ENCODE peak calls at places on chromosomes 13 and 19, in eight cellular contexts. D is epithelial cell of esophagus, E is IMR-90, A is retinal pigment epithelial cell, Z is lung, T is neural crest cell, H is endodermal cell, R is cardiac fibroblast. I is an unnamed sample.

GRCh38 chr13:87094646-87095045 is 576.5 kb upstream of the SLITRK5 start:
- DNase-seq in D (peak), E (no peak), A (no peak), Z (no peak), T (no peak), H (no peak), R (peak), I (no peak)

GRCh38 chr19:45768644-45769053 is 403 bp downstream of the SIX5 start:
- DNase-seq in D (peak), E (peak), A (no peak), Z (no peak), T (peak), H (peak), R (peak), I (peak)

GRCh38 chr19:17754634-17755532 is 3.6 kb downstream of the FCHO1 start:
- DNase-seq in D (peak), E (no peak), A (no peak), Z (no peak), T (no peak), H (no peak), R (no peak), I (no peak)

GRCh38 chr19:33194884-33195710 is 967 bp downstream of the LRP3 start:
- DNase-seq in D (no peak), E (peak), A (no peak), Z (no peak), T (no peak), H (peak), R (peak), I (peak)

GRCh38 chr19:39858541-39858940 is 12.4 kb upstream of the FBL start:
- DNase-seq in D (no peak), E (peak), A (no peak), Z (no peak), T (no peak), H (peak), R (no peak), I (peak)

GRCh38 chr19:1045247-1045603 is 5.3 kb downstream of the ABCA7 start:
- DNase-seq in D (peak), E (no peak), A (no peak), Z (no peak), T (no peak), H (peak), R (no peak), I (peak)

GRCh38 chr19:50147462-50148423 is 15.3 kb downstream of the IZUMO2 start:
- DNase-seq in D (peak), E (peak), A (peak), Z (peak), T (peak), H (peak), R (peak), I (peak)

GRCh38 chr13:73244486-73244885 is 185.7 kb downstream of the KLF5 start:
- DNase-seq in D (no peak), E (no peak), A (no peak), Z (no peak), T (no peak), H (no peak), R (no peak), I (no peak)

GRCh38 chr19:1357695-1358094 is 26.0 kb upstream of the NDUFS7 start:
- DNase-seq in D (no peak), E (no peak), A (no peak), Z (no peak), T (no peak), H (peak), R (no peak), I (no peak)

GRCh38 chr13:19153782-19154450 is 27.7 kb downstream of the TUBA3C start:
- DNase-seq in D (no peak), E (no peak), A (no peak), Z (no peak), T (no peak), H (no peak), R (no peak), I (no peak)

GRCh38 chr13:48221301-48222190 is 11.5 kb upstream of the ITM2B start:
- DNase-seq in D (no peak), E (no peak), A (no peak), Z (no peak), T (no peak), H (no peak), R (no peak), I (no peak)

GRCh38 chr13:108895220-108895704 is 265.9 kb downstream of the MYO16 start:
- DNase-seq in D (peak), E (peak), A (no peak), Z (no peak), T (no peak), H (no peak), R (peak), I (no peak)

GRCh38 chr13:80010286-80010831 is 330.6 kb downstream of the SPRY2 start:
- DNase-seq in D (no peak), E (no peak), A (no peak), Z (no peak), T (no peak), H (no peak), R (no peak), I (no peak)

GRCh38 chr19:51016798-51017683 is 2.5 kb downstream of the KLK10 start:
- DNase-seq in D (peak), E (peak), A (no peak), Z (peak), T (peak), H (peak), R (peak), I (peak)

GRCh38 chr19:13366529-13367143 is 139.6 kb downstream of the CACNA1A start:
- DNase-seq in D (peak), E (peak), A (no peak), Z (no peak), T (peak), H (peak), R (peak), I (peak)

GRCh38 chr13:72295173-72295572 is 428.2 kb upstream of the DACH1 start:
- DNase-seq in D (no peak), E (no peak), A (no peak), Z (no peak), T (no peak), H (no peak), R (peak), I (no peak)

GRCh38 chr19:10226021-10226375 is 5.1 kb downstream of the S1PR2 start:
- DNase-seq in D (no peak), E (no peak), A (no peak), Z (no peak), T (no peak), H (no peak), R (no peak), I (no peak)

GRCh38 chr13:43546260-43546659 is 240.5 kb downstream of the ENOX1 start:
- DNase-seq in D (no peak), E (no peak), A (no peak), Z (no peak), T (no peak), H (no peak), R (peak), I (peak)

GRCh38 chr13:113469582-113469981 is 16.3 kb upstream of the ADPRHL1 start:
- DNase-seq in D (no peak), E (no peak), A (no peak), Z (no peak), T (no peak), H (no peak), R (no peak), I (no peak)

GRCh38 chr19:2887391-2887914 is 13.3 kb upstream of the ZNF57 start:
- DNase-seq in D (peak), E (peak), A (peak), Z (no peak), T (no peak), H (peak), R (peak), I (no peak)

GRCh38 chr13:71240906-71241305 is 626.1 kb downstream of the DACH1 start:
- DNase-seq in D (peak), E (no peak), A (no peak), Z (no peak), T (no peak), H (peak), R (peak), I (no peak)
- TF ChIP-seq CTCF in D (peak), E (peak), A (peak), Z (peak), T (peak), H (peak), R (peak), I (peak)

DNA sequence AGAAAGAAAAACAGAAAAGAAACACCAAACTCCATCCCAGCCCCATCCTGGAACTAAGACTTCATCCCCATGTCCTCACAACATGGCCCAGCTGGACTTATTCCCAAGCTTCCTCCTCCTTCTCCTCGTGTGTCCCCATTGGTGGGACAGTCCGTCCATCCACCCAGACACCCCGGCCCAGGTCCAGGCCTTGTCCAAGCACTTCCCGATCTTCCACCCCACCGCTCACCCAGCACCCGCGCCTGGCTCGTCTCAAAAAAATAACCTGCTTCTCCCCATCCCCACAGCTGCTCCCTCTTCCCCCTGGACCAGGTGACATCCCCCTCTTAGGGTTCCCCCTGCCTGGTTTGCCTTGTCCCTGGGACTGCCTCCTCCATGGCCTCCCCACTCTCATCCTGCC is 1.4 kb upstream of the FCER2 start:
- DNase-seq in D (no peak), E (no peak), A (no peak), Z (no peak), T (no peak), H (no peak), R (no peak), I (no peak)
- TF ChIP-seq CTCF in D (no peak), E (no peak), A (no peak), Z (no peak), T (no peak), H (no peak), R (no peak), I (no peak)

DNA sequence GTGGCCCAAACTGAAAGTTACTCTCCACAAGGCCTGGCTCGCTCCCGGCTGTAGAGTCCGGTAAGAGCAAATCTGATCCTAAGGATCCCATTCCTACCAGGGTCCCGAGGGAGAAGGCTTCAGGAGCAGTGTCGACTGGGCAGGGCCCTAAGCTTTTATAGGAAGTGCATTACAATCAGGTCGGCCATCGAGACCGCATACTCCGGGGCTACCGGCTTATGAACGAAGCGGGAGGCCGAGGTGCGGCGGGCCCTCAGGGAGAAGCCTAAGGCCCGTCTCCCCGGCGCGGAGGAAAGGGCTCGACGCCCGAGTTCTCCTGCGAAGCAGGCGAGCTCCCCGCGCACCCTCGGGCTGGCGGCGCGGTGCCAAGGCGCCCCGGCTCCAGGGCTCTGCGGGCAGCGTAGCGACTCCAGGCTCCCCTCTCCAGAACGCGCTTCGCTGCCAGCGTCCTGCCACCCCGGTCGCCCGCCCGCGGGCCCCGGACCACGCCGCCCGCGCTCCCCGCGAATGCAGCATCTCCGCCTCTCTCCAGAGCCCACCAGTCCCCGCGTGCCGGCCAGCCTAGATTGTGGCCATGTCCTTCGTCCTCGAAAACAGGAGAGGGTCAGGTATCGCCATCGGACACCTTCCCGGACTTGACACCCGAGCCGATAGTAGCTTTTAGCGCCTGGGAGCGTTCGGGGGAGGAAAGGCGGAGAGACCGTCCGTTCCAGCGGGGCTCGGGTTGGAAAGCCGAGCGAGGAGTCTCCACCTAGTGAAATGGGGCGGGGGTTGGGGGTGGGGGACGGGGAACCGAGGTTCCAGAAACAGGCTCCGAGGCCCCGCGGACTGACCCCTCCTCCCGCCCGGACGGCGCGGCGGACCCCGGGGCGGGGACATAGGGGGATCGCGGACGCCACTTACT is 1.3 kb downstream of the EFNB2 start:
- DNase-seq in D (peak), E (peak), A (no peak), Z (peak), T (peak), H (peak), R (peak), I (peak)
- TF ChIP-seq CTCF in D (no peak), E (peak), A (peak), Z (no peak), T (peak), H (no peak), R (peak), I (no peak)

GRCh38 chr19:19663292-19664120 is at the start of gene ATP13A1:
- DNase-seq in D (peak), E (peak), A (peak), Z (peak), T (peak), H (peak), R (peak), I (peak)
- TF ChIP-seq CTCF in D (no peak), E (no peak), A (no peak), Z (no peak), T (peak), H (peak), R (no peak), I (no peak)

GRCh38 chr19:43305642-43306041 is 36.3 kb upstream of the PSG9 start:
- DNase-seq in D (no peak), E (no peak), A (no peak), Z (no peak), T (no peak), H (no peak), R (no peak), I (no peak)
- TF ChIP-seq CTCF in D (peak), E (no peak), A (peak), Z (no peak), T (no peak), H (no peak), R (peak), I (no peak)

DNA sequence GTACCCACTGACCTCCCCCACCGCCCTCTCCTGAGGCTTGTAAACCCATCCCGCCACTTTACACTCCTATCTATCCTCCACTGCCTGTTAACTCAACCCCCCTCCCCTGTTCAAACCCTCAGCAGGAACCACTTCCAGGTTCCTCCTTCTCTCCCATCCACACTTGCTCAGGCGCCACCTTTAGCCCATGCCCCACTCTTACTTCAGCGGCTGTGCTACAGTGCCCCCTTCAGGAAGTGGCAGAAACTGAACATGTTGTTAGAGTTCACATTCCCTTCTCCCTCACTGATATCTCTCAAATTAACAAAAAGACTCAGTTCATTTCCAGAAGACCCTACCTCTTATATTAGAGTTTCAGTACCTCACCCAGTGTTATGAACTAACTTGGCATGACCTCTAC is 49.4 kb downstream of the ZNF91 start:
- DNase-seq in D (no peak), E (no peak), A (no peak), Z (no peak), T (no peak), H (peak), R (no peak), I (no peak)
- TF ChIP-seq CTCF in D (peak), E (no peak), A (no peak), Z (no peak), T (no peak), H (peak), R (no peak), I (no peak)

DNA sequence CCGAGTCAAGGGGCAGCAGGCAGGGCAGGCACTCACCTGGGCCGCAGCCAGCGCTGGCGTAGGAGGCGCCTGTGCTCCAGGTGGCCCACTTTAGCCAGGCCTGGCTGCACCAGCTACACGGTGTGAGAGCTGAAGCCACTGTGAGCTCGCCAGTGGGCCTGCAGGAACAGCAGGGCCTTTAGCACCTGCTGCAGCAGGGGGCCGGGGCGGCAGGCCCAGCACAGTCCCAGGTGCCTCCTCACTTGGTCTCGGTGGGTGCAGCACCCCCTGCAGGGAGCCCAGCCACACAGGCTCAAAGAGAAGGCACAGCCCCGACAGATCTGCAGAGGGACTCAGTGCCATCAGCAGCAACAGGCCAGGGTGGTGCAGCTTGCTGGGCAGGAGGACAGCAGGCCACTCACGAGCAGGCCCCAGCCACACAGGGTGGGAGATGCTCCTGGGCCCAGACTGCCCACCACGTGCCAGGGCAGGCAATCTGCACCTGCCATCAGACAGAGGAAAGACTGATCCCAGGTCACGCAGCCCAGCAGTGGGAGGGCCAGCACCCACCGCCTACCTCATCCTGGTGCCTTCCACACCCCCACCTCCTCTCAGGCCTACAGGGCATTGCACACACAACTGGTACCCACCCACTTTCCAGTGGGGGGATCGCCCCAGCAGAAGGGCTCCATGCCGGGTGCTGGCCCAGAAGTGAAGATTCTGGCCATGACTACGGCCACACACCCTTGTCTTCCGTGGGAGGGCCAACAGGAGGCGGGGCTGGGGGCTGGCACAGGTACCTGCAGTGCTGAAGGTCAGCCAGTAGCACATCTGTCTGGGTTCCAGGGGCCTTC is 15.8 kb downstream of the ARHGAP33 start:
- DNase-seq in D (no peak), E (no peak), A (no peak), Z (no peak), T (no peak), H (peak), R (no peak), I (peak)
- TF ChIP-seq CTCF in D (no peak), E (peak), A (peak), Z (no peak), T (no peak), H (peak), R (no peak), I (no peak)

GRCh38 chr13:81017525-81018152 is 676.7 kb upstream of the SPRY2 start:
- DNase-seq in D (peak), E (peak), A (no peak), Z (no peak), T (no peak), H (no peak), R (peak), I (peak)
- TF ChIP-seq CTCF in D (peak), E (peak), A (peak), Z (peak), T (peak), H (peak), R (peak), I (peak)

DNA sequence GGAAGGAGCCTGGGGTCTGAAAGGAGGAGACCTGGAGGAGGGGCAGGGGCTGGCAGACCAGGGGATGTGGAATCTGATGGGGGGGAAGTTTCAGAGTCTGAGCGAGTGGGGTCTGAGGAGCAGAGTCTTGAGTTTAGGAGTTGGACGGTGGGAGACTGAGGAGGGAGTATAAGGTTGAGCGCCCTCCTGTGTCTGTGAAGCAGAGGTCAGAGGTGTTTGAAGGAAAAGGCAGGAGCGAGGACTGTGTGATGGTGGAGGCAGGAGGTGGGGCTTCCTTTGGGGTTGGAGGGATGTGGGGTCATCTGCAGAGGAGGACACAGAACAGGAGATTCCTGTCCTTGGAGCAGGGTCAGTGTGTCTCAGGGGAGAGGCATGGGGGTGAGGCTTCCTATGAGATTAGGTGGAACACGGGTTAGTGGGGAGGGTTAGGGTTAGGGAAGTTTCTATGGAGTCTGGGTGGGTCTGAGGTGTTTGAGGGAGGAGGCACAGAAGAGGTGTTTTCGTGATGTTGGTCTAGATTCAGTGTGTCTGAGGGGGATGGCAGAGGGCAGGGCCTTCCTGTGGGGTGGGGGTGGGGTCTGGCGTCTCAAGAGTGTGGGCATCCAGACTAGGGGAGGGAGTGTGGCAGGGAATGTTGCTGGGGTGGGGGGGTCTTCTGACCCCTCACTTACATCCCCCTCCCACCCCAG is 8.3 kb downstream of the RYR1 start:
- DNase-seq in D (no peak), E (no peak), A (no peak), Z (no peak), T (no peak), H (peak), R (peak), I (peak)
- TF ChIP-seq CTCF in D (no peak), E (no peak), A (peak), Z (no peak), T (no peak), H (peak), R (no peak), I (no peak)

DNA sequence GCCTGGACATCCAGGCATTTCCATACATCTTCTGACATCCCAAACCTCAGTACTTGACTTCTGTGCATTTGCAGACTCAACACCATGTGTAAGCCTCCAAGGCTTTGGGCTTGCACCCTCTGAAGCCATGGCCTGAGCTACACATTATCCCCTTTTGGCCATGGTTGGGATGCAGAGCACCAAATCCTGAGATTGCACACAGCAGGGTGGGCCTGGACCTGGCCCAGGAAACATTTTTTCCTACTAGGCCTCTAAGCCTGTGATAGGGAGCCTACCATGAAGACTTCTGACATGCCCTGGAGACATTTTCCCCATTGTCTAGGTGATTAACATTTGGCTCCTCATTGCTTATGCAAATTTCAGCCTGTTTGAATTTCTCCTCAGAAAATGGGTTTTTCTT is 853.4 kb upstream of the SPRY2 start:
- DNase-seq in D (no peak), E (no peak), A (no peak), Z (no peak), T (no peak), H (no peak), R (no peak), I (no peak)
- TF ChIP-seq CTCF in D (no peak), E (no peak), A (no peak), Z (no peak), T (no peak), H (no peak), R (no peak), I (no peak)